ENCODE peak calls at places on chromosomes 3 and 15, in eight cellular contexts. A is NCI-H524 treated with DMSO at 0.1 percent for 48 hours; I is erythroblast; N is NCI-H1105; R is stimulated activated CD4-positive, alpha-beta T cell treated with anti-CD3 and anti-CD28 coated beads, Interleukin-2, amount 100 ng/mL, for 4 hours; U is KBM-7; T is activated CD4-positive, CD25-positive, alpha-beta regulatory T cell; M is glutamatergic neuron. O is an unnamed sample.

GRCh38 chr3:58272891-58273290 is 33.2 kb upstream of the RPP14 start:
- DNase-seq in A (no peak), I (no peak), N (no peak), R (no peak), U (no peak), T (no peak), M (no peak), O (no peak)

GRCh38 chr3:187150186-187150585 is 10.9 kb upstream of the RPL39L start:
- DNase-seq in A (no peak), I (no peak), N (no peak), R (no peak), U (no peak), T (no peak), M (no peak), O (peak)

GRCh38 chr3:71355862-71356261 is 227.7 kb downstream of the FOXP1 start:
- DNase-seq in A (no peak), I (no peak), N (no peak), R (no peak), U (no peak), T (no peak), M (no peak), O (no peak)

GRCh38 chr3:69879051-69879450 is 120.5 kb upstream of the SAMMSON start:
- DNase-seq in A (no peak), I (no peak), N (no peak), R (no peak), U (no peak), T (no peak), M (no peak), O (no peak)

GRCh38 chr3:23159929-23160328 is 43.2 kb upstream of the UBE2E2 start:
- DNase-seq in A (no peak), I (no peak), N (no peak), R (no peak), U (no peak), T (no peak), M (no peak), O (no peak)

GRCh38 chr3:128500556-128500955 is 7.6 kb upstream of the GATA2 start:
- DNase-seq in A (no peak), I (no peak), N (no peak), R (no peak), U (no peak), T (no peak), M (no peak), O (no peak)

GRCh38 chr3:97838393-97838792 is 16.6 kb downstream of the CRYBG3 start:
- DNase-seq in A (no peak), I (no peak), N (no peak), R (no peak), U (no peak), T (no peak), M (no peak), O (no peak)

GRCh38 chr3:132538072-132538471 is 59.0 kb upstream of the ACKR4 start:
- DNase-seq in A (no peak), I (no peak), N (no peak), R (no peak), U (no peak), T (no peak), M (no peak), O (no peak)

GRCh38 chr3:123930426-123930825 is 30.6 kb downstream of the CCDC14 start:
- DNase-seq in A (no peak), I (no peak), N (no peak), R (no peak), U (no peak), T (no peak), M (no peak), O (no peak)

GRCh38 chr3:128372281-128372680 is 94.4 kb downstream of the DNAJB8 start:
- DNase-seq in A (no peak), I (no peak), N (no peak), R (no peak), U (no peak), T (no peak), M (no peak), O (no peak)

GRCh38 chr3:123314409-123315270 is 112.9 kb downstream of the SEC22A start:
- DNase-seq in A (no peak), I (no peak), N (no peak), R (no peak), U (no peak), T (no peak), M (no peak), O (peak)

GRCh38 chr3:29465836-29466235 is 185.0 kb downstream of the RBMS3 start:
- DNase-seq in A (no peak), I (no peak), N (no peak), R (no peak), U (no peak), T (no peak), M (no peak), O (no peak)

GRCh38 chr3:31227152-31227581 is 305.6 kb upstream of the STT3B start:
- DNase-seq in A (no peak), I (no peak), N (no peak), R (no peak), U (peak), T (no peak), M (no peak), O (no peak)

GRCh38 chr3:71680588-71680987 is 44.6 kb downstream of the EIF4E3 start:
- DNase-seq in A (no peak), I (no peak), N (no peak), R (no peak), U (no peak), T (no peak), M (no peak), O (no peak)

GRCh38 chr3:53137221-53137620 is 7.0 kb upstream of the RFT1 start:
- DNase-seq in A (no peak), I (no peak), N (no peak), R (no peak), U (no peak), T (no peak), M (no peak), O (no peak)

GRCh38 chr3:55624238-55624637 is 137.1 kb upstream of the WNT5A start:
- DNase-seq in A (no peak), I (no peak), N (no peak), R (no peak), U (no peak), T (no peak), M (no peak), O (no peak)

GRCh38 chr3:125129512-125129962 is 73.7 kb upstream of the HEG1 start:
- DNase-seq in A (peak), I (no peak), N (no peak), R (no peak), U (no peak), T (no peak), M (no peak), O (peak)

GRCh38 chr15:91200101-91200754 is 100.2 kb downstream of the SV2B start:
- DNase-seq in A (no peak), I (no peak), N (no peak), R (no peak), U (no peak), T (no peak), M (no peak), O (no peak)

GRCh38 chr3:141425523-141426233 is 57.4 kb downstream of the ZBTB38 start:
- DNase-seq in A (no peak), I (no peak), N (no peak), R (no peak), U (peak), T (no peak), M (no peak), O (no peak)

GRCh38 chr3:189195302-189195701 is 23.5 kb downstream of the TPRG1 start:
- DNase-seq in A (no peak), I (no peak), N (no peak), R (no peak), U (no peak), T (no peak), M (peak), O (peak)

GRCh38 chr3:165920984-165921383 is 83.8 kb upstream of the BCHE start:
- DNase-seq in A (peak), I (no peak), N (no peak), R (no peak), U (no peak), T (no peak), M (no peak), O (no peak)

GRCh38 chr15:75306188-75306587 is 23.6 kb downstream of the GOLGA6D start:
- DNase-seq in A (no peak), I (no peak), N (no peak), R (no peak), U (no peak), T (no peak), M (no peak), O (no peak)

GRCh38 chr15:29671308-29671981 is 150.8 kb downstream of the TJP1 start:
- DNase-seq in A (no peak), I (no peak), N (no peak), R (no peak), U (no peak), T (no peak), M (no peak), O (no peak)

GRCh38 chr15:41970456-41970855 is 1.9 kb downstream of the EHD4 start:
- DNase-seq in A (no peak), I (no peak), N (no peak), R (no peak), U (no peak), T (no peak), M (no peak), O (no peak)

GRCh38 chr15:29822685-29823459 is 604 bp upstream of the TJP1 start:
- DNase-seq in A (no peak), I (peak), N (no peak), R (no peak), U (no peak), T (no peak), M (peak), O (peak)

GRCh38 chr3:125990253-125990970 is 21.4 kb downstream of the ROPN1B start:
- DNase-seq in A (peak), I (peak), N (no peak), R (peak), U (no peak), T (peak), M (peak), O (peak)

GRCh38 chr15:51090753-51091152 is 4.0 kb downstream of the TNFAIP8L3 start:
- DNase-seq in A (no peak), I (no peak), N (no peak), R (no peak), U (no peak), T (no peak), M (no peak), O (no peak)

GRCh38 chr3:81513591-81513990 is 247.9 kb downstream of the GBE1 start:
- DNase-seq in A (no peak), I (no peak), N (no peak), R (no peak), U (no peak), T (no peak), M (no peak), O (no peak)

GRCh38 chr3:63047068-63047467 is 171.9 kb upstream of the CADPS start:
- DNase-seq in A (no peak), I (no peak), N (no peak), R (no peak), U (no peak), T (no peak), M (no peak), O (no peak)

GRCh38 chr3:158105710-158106438 is at the start of gene SHOX2:
- DNase-seq in A (no peak), I (peak), N (peak), R (no peak), U (peak), T (no peak), M (peak), O (peak)

GRCh38 chr15:94174399-94174802 is 57.0 kb upstream of the MCTP2 start:
- DNase-seq in A (no peak), I (no peak), N (no peak), R (no peak), U (peak), T (no peak), M (no peak), O (no peak)

GRCh38 chr15:100788731-100789105 is 90.9 kb upstream of the ALDH1A3 start:
- DNase-seq in A (no peak), I (no peak), N (no peak), R (no peak), U (no peak), T (no peak), M (no peak), O (no peak)

GRCh38 chr15:26773485-26773877 is 615 bp upstream of the GABRB3 start:
- DNase-seq in A (peak), I (no peak), N (peak), R (no peak), U (no peak), T (no peak), M (peak), O (peak)